ENCODE peak calls at places on chromosomes 3 and 15, in ten cellular contexts. T is astrocyte of the spinal cord, X is GM06990, Z is kidney epithelial cell, C is K562, V is psoas muscle, P is HepG2, Y is GM23338, S is breast epithelium, E is NT2/D1. B is an unnamed sample.

GRCh38 chr3:50604628-50605588 is 6.7 kb downstream of the CISH start:
- DNase-seq in T (no peak), Y (no peak), X (no peak), Z (no peak), C (no peak), S (peak), V (peak), E (no peak), P (no peak), B (no peak)

GRCh38 chr3:53817809-53818208 is 28.4 kb downstream of the CHDH start:
- DNase-seq in Z (no peak), V (no peak), S (no peak), P (no peak), T (no peak), C (no peak), E (no peak), Y (no peak), X (no peak), B (no peak)

GRCh38 chr3:194323785-194324735 is 27.1 kb downstream of the CPN2 start:
- DNase-seq in S (peak), C (peak), P (peak), Z (no peak), X (peak), V (peak), Y (peak), T (peak), E (no peak), B (peak)

GRCh38 chr3:127074900-127075360 is 92.0 kb downstream of the PLXNA1 start:
- DNase-seq in Z (peak), V (peak), S (no peak), X (peak), C (no peak), P (no peak), Y (peak), T (peak), E (peak), B (peak)

GRCh38 chr3:70614111-70614510 is 301.7 kb upstream of the MDFIC2 start:
- DNase-seq in S (no peak), C (no peak), P (no peak), T (no peak), Y (peak), V (no peak), Z (no peak), X (no peak), E (no peak), B (no peak)

GRCh38 chr3:133547432-133548041 is 25.9 kb upstream of the CDV3 start:
- DNase-seq in Z (no peak), V (no peak), C (no peak), T (peak), X (no peak), E (no peak), P (peak), S (no peak), Y (peak), B (no peak)

GRCh38 chr15:91694829-91695205 is 158.7 kb upstream of the SLCO3A1 start:
- DNase-seq in T (peak), Y (no peak), X (no peak), E (no peak), P (peak), Z (no peak), V (peak), C (no peak), S (no peak), B (peak)

GRCh38 chr3:184739594-184740505 is 28.0 kb upstream of the MAGEF1 start:
- DNase-seq in S (no peak), T (no peak), X (no peak), V (no peak), C (no peak), Y (no peak), P (no peak), Z (no peak), E (no peak), B (no peak)

GRCh38 chr3:100104442-100104798 is 9.9 kb downstream of the FILIP1L start:
- DNase-seq in V (no peak), C (no peak), P (no peak), Z (no peak), S (no peak), Y (no peak), E (no peak), T (no peak), X (no peak), B (no peak)

GRCh38 chr3:117553461-117553860 is 843.9 kb downstream of the TUSC7 start:
- DNase-seq in Y (no peak), S (no peak), P (no peak), T (peak), E (no peak), V (no peak), X (peak), Z (peak), C (no peak), B (peak)

GRCh38 chr3:159852821-159853505 is 135.7 kb upstream of the IL12A start:
- DNase-seq in T (peak), S (no peak), Y (peak), V (peak), P (no peak), E (no peak), C (no peak), Z (no peak), X (no peak), B (no peak)

GRCh38 chr15:44811347-44811746 is 75.0 kb downstream of the TRIM69 start:
- DNase-seq in E (no peak), P (peak), Z (no peak), C (no peak), Y (no peak), S (no peak), V (no peak), X (no peak), T (no peak), B (no peak)

GRCh38 chr15:89647191-89647851 is 7.9 kb downstream of the KIF7 start:
- DNase-seq in Y (peak), X (peak), C (peak), E (peak), P (peak), S (peak), T (peak), V (peak), Z (no peak), B (no peak)

GRCh38 chr3:135771760-135772159 is 193.8 kb upstream of the PPP2R3A start:
- DNase-seq in C (no peak), P (no peak), E (no peak), X (no peak), Y (no peak), Z (no peak), S (no peak), T (no peak), V (no peak), B (no peak)

GRCh38 chr3:71305246-71306206 is 278.0 kb downstream of the FOXP1 start:
- DNase-seq in E (peak), V (peak), Z (no peak), P (peak), S (no peak), T (peak), Y (peak), C (no peak), X (no peak), B (no peak)

DNA sequence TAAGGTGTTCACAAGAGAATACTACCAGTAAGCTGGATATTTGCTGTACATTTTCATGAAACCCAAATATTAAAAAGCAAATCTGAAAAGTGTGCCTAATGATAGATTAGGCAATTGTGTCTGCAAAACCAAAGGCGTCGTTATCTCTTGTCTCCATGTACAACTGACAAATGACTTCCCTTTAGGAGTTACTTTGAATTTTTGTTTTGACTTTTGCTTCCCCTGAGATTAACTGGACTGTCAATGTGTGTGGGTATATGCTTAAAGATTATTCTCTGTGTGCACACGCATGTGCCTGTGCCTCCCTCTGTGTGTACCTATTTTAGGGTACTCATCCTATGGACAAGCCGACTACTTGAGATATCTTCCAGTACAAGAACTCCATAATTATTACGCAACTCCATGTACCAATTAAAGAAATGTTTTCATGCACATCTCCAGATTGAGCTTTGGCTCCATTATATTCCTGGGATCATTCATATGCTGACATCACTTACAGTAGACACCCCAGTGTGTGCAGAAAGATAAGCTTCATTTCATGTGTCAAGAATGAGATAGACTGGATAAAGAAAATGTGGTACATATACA is 431.2 kb upstream of the ADAMTS9 start:
- DNase-seq in X (no peak), S (no peak), C (no peak), E (no peak), P (no peak), Y (no peak), T (no peak), Z (no peak), V (no peak), B (no peak)
- H3K4me3 ChIP-seq in X (no peak), S (no peak), C (no peak), E (no peak), P (no peak), Y (no peak), T (no peak), Z (no peak), V (no peak), B (no peak)

GRCh38 chr3:73781536-73781935 is 156.8 kb upstream of the PDZRN3 start:
- DNase-seq in S (no peak), Y (no peak), C (no peak), X (no peak), E (no peak), T (peak), Z (no peak), P (no peak), V (peak), B (no peak)

GRCh38 chr3:73786346-73786807 is 161.6 kb upstream of the PDZRN3 start:
- DNase-seq in E (no peak), Z (peak), C (no peak), Y (no peak), P (no peak), S (no peak), V (peak), T (peak), X (no peak), B (peak)

GRCh38 chr3:73783811-73784210 is 159.1 kb upstream of the PDZRN3 start:
- DNase-seq in Y (no peak), Z (no peak), C (no peak), P (no peak), E (no peak), X (no peak), T (no peak), V (no peak), S (no peak), B (no peak)

GRCh38 chr3:73787620-73788019 is 162.9 kb upstream of the PDZRN3 start:
- DNase-seq in E (no peak), Z (no peak), Y (no peak), V (no peak), C (no peak), T (no peak), X (no peak), S (no peak), P (no peak), B (peak)

DNA sequence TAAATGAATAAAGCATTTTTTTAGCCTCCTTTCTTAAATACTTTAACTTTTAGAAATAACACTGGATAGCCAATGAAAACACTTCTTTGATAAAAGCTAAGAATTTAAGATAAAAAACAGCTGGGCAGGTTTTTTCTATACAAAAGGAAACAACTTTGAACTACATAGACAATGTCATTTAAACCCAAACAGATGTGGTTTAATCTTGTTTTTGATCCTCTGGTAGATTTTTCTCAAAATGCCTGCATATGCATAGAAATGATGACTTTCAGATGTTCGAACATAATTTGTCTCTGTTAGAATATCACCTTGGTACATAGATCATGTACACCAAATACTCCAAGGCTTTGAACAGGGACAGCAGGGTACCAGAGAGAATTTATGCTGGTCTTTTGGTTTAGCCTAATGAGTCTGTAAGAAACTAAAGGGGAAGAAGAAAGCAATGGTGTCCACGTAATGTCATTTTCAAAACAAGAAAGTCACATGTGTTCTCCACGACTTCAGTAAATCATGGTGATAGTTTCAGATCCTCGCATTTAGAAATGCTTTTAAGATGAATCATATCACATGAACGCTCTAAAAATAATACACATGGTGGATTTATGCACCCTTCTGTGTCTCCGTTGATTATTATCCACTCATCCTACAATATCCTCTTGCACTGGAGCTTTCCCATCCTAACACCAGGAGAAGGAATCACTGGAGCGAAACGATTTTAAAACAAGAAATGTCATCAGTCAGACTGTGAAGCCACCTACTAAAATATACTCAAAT is 160.1 kb upstream of the PDZRN3 start:
- DNase-seq in V (no peak), X (no peak), T (peak), P (no peak), S (no peak), Z (no peak), E (no peak), Y (no peak), C (no peak), B (no peak)
- H3K4me3 ChIP-seq in V (no peak), X (no peak), T (no peak), P (no peak), S (no peak), Z (no peak), E (no peak), Y (no peak), C (no peak), B (no peak)

DNA sequence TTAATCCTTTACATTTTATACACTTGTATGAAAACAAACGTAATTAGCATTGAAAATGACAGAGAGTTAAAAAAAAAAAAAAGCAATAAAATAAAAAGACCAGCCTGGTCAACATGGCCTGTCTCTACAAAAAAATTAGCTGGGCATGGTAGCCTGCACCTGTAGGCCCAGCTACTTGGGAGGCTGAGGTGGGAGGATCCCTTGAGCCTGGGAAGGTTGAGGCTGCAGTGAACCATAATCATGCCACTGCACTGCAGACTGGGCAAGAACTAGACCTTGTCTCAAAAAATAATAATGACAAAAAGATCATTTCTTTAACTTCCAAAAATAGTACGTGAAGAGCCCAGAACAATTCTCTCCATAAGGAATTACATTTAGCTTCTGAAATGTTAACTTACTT is 1.9 kb downstream of the SSR3 start:
- DNase-seq in X (no peak), V (no peak), P (no peak), Y (no peak), C (no peak), Z (no peak), T (no peak), E (no peak), S (no peak), B (no peak)
- H3K4me3 ChIP-seq in X (peak), V (peak), P (peak), Y (peak), C (peak), Z (no peak), T (peak), E (peak), S (peak), B (peak)

GRCh38 chr15:67862771-67863441 is 23.1 kb upstream of the RNU6-1 start:
- DNase-seq in Y (no peak), C (no peak), S (no peak), E (no peak), T (no peak), X (peak), P (no peak), V (no peak), Z (no peak), B (no peak)
- H3K4me3 ChIP-seq in Y (peak), C (peak), S (peak), E (no peak), T (no peak), X (peak), P (no peak), V (peak), Z (no peak), B (peak)

GRCh38 chr15:40909662-40910625 is 15.7 kb downstream of the VPS18 start:
- DNase-seq in E (no peak), P (peak), Y (no peak), Z (no peak), X (no peak), V (peak), C (no peak), S (no peak), T (no peak), B (no peak)

GRCh38 chr15:40906101-40906946 is 12.1 kb downstream of the VPS18 start:
- DNase-seq in Y (peak), P (peak), S (peak), X (peak), T (peak), Z (peak), V (peak), E (no peak), C (peak), B (peak)

GRCh38 chr15:40908095-40908494 is 13.8 kb downstream of the VPS18 start:
- DNase-seq in Z (no peak), T (no peak), X (no peak), S (no peak), P (no peak), C (no peak), V (no peak), Y (no peak), E (no peak), B (no peak)

GRCh38 chr15:40904552-40905201 is 10.4 kb downstream of the VPS18 start:
- DNase-seq in V (no peak), X (no peak), S (no peak), T (no peak), E (no peak), Y (no peak), C (no peak), P (no peak), Z (no peak), B (no peak)

GRCh38 chr15:40906947-40907802 is 12.9 kb downstream of the VPS18 start:
- DNase-seq in C (no peak), V (no peak), P (no peak), E (no peak), X (no peak), Y (no peak), T (no peak), S (no peak), Z (no peak), B (no peak)
- H3K4me3 ChIP-seq in C (peak), V (peak), P (peak), E (no peak), X (peak), Y (peak), T (peak), S (peak), Z (peak), B (peak)

GRCh38 chr3:151314593-151314992 is 2.0 kb downstream of the GPR87 start:
- DNase-seq in S (no peak), V (no peak), X (no peak), T (no peak), E (no peak), C (no peak), Y (no peak), Z (no peak), P (no peak), B (no peak)
- H3K4me3 ChIP-seq in S (no peak), V (no peak), X (no peak), T (no peak), E (no peak), C (no peak), Y (no peak), Z (no peak), P (no peak), B (no peak)

GRCh38 chr3:151086484-151087456 is 1.3 kb downstream of the MED12L start:
- DNase-seq in T (peak), S (peak), C (no peak), P (peak), X (peak), V (peak), E (peak), Y (peak), Z (peak), B (peak)

GRCh38 chr3:151085227-151085888 is at the start of gene MED12L:
- DNase-seq in S (no peak), E (peak), T (peak), Z (peak), X (peak), V (peak), P (peak), Y (peak), C (peak), B (peak)

GRCh38 chr3:151087648-151088047 is 2.2 kb downstream of the MED12L start:
- DNase-seq in P (no peak), E (no peak), Y (no peak), T (no peak), Z (no peak), C (no peak), V (no peak), X (no peak), S (no peak), B (no peak)

GRCh38 chr3:151084893-151085226 is 604 bp upstream of the MED12L start:
- DNase-seq in E (no peak), Y (no peak), X (no peak), V (no peak), T (no peak), P (no peak), C (no peak), S (no peak), Z (no peak), B (no peak)

GRCh38 chr3:151085889-151086483 is 522 bp downstream of the MED12L start:
- DNase-seq in E (no peak), V (peak), T (no peak), P (no peak), Z (no peak), X (peak), S (no peak), C (no peak), Y (peak), B (no peak)
- H3K4me3 ChIP-seq in E (peak), V (peak), T (peak), P (peak), Z (peak), X (peak), S (peak), C (no peak), Y (peak), B (peak)

B was measured in skeletal muscle cell.